ENCODE peak calls at places on chromosomes 13 and 19, in six cellular contexts. T is GM19239; E is T-helper 2 cell; P is ACHN; C is neural crest cell; O is CD4-positive, alpha-beta memory T cell. N is an unnamed sample.

GRCh38 chr13:44393391-44393790 is 19.8 kb downstream of the SERP2 start:
- DNase-seq in T (no peak), E (no peak), P (peak), C (no peak), O (no peak), N (no peak)

GRCh38 chr19:38039966-38040365 is 133.0 kb downstream of the SIPA1L3 start:
- DNase-seq in T (no peak), E (no peak), P (no peak), C (no peak), O (no peak), N (peak)

GRCh38 chr19:5036733-5037681 is 68.1 kb downstream of the KDM4B start:
- DNase-seq in T (no peak), E (no peak), P (no peak), C (no peak), O (no peak), N (peak)

GRCh38 chr19:2047449-2048103 is 3.5 kb downstream of the MKNK2 start:
- DNase-seq in T (no peak), E (no peak), P (peak), C (no peak), O (no peak), N (peak)

GRCh38 chr13:112820318-112820717 is 130.5 kb downstream of the ATP11A start:
- DNase-seq in T (no peak), E (no peak), P (no peak), C (no peak), O (no peak), N (no peak)

GRCh38 chr13:108573455-108573854 is 56.0 kb upstream of the MYO16 start:
- DNase-seq in T (no peak), E (no peak), P (no peak), C (no peak), O (no peak), N (no peak)

GRCh38 chr13:101706651-101707050 is 254.2 kb downstream of the ITGBL1 start:
- DNase-seq in T (no peak), E (no peak), P (peak), C (no peak), O (peak), N (peak)

GRCh38 chr19:50418186-50419021 is at the start of gene SPIB:
- DNase-seq in T (no peak), E (no peak), P (no peak), C (no peak), O (no peak), N (no peak)

GRCh38 chr13:32674503-32674902 is 88.3 kb downstream of the PDS5B start:
- DNase-seq in T (no peak), E (no peak), P (no peak), C (no peak), O (no peak), N (no peak)

GRCh38 chr19:34044011-34044410 is 128.3 kb upstream of the LSM14A start:
- DNase-seq in T (no peak), E (no peak), P (no peak), C (no peak), O (no peak), N (no peak)

GRCh38 chr13:34070544-34071303 is 252.8 kb downstream of the RFC3 start:
- DNase-seq in T (no peak), E (no peak), P (no peak), C (no peak), O (no peak), N (no peak)

GRCh38 chr19:40688987-40689338 is 1.5 kb downstream of the NUMBL start:
- DNase-seq in T (no peak), E (no peak), P (no peak), C (no peak), O (no peak), N (no peak)

GRCh38 chr19:58059681-58060080 is 599 bp downstream of the ZNF135 start:
- DNase-seq in T (no peak), E (no peak), P (no peak), C (no peak), O (no peak), N (no peak)

GRCh38 chr19:41755328-41755913 is at the start of gene CEACAM6:
- DNase-seq in T (no peak), E (no peak), P (no peak), C (no peak), O (no peak), N (no peak)

GRCh38 chr13:41007359-41008118 is 11.6 kb downstream of the ELF1 start:
- DNase-seq in T (no peak), E (no peak), P (no peak), C (no peak), O (no peak), N (peak)

GRCh38 chr19:4343845-4344713 is 717 bp downstream of the MPND start:
- DNase-seq in T (no peak), E (no peak), P (no peak), C (no peak), O (no peak), N (no peak)